ENCODE peak calls at places on chromosomes 6 and 20, in five cellular contexts. J is GM03348, P is neural crest cell, B is cardiac muscle cell, C is left lung. N is an unnamed sample.

GRCh38 chr6:19536838-19537237 is 300.3 kb upstream of the ID4 start:
- DNase-seq in J (no peak), P (no peak), B (no peak), C (no peak), N (no peak)

GRCh38 chr6:25506020-25506419 is 146.0 kb upstream of the SCGN start:
- DNase-seq in J (no peak), P (no peak), B (no peak), C (no peak), N (no peak)

GRCh38 chr20:11047559-11047958 is 373.8 kb upstream of the JAG1 start:
- DNase-seq in J (no peak), P (no peak), B (no peak), C (no peak), N (no peak)

GRCh38 chr6:157925771-157926170 is 55.9 kb upstream of the SYNJ2 start:
- DNase-seq in J (no peak), P (no peak), B (no peak), C (no peak), N (no peak)

GRCh38 chr6:42786525-42786985 is 4.7 kb downstream of the BICRAL start:
- DNase-seq in J (no peak), P (no peak), B (no peak), C (no peak), N (no peak)

GRCh38 chr6:35735452-35735851 is 1.4 kb upstream of the ARMC12 start:
- DNase-seq in J (no peak), P (no peak), B (no peak), C (no peak), N (no peak)

GRCh38 chr6:38264605-38265004 is 375.1 kb downstream of the BTBD9 start:
- DNase-seq in J (no peak), P (no peak), B (no peak), C (no peak), N (no peak)

GRCh38 chr6:122028933-122029332 is 370.5 kb upstream of the HSF2 start:
- DNase-seq in J (no peak), P (no peak), B (no peak), C (no peak), N (no peak)

GRCh38 chr6:87082160-87082721 is 12.7 kb downstream of the CGA start:
- DNase-seq in J (no peak), P (no peak), B (no peak), C (no peak), N (no peak)

GRCh38 chr20:25541676-25542075 is 43.7 kb downstream of the NINL start:
- DNase-seq in J (peak), P (no peak), B (peak), C (no peak), N (no peak)

GRCh38 chr6:44225579-44226325 is 2.4 kb downstream of the SLC29A1 start:
- DNase-seq in J (no peak), P (no peak), B (no peak), C (no peak), N (no peak)

N was measured in iPS DF 19.7.